ENCODE peak calls at places on chromosomes 4 and X, in five cellular contexts. Q, I, R, O and L are unnamed samples. For H3K4me1, the result is how much of the 10 kb centered on the place peaks cover.

GRCh38 chrX:37553476-37553875 is 18.0 kb upstream of the LANCL3 start:
- DNase-seq in O (no peak), Q (no peak), R (no peak), I (no peak), L (no peak)

GRCh38 chr4:94802091-94802490 is 44.3 kb downstream of the BMPR1B start:
- DNase-seq in I (no peak), Q (no peak), O (no peak), R (no peak), L (no peak)

GRCh38 chrX:129654652-129655546 is at the start of gene APLN:
- DNase-seq in O (no peak), Q (no peak), I (peak), R (peak), L (peak)

GRCh38 chr4:41363384-41363981 is 106.8 kb downstream of the UCHL1 start:
- DNase-seq in O (no peak), R (peak), Q (no peak), I (no peak), L (peak)

GRCh38 chr4:100736651-100737450 is 219.0 kb upstream of the EMCN start:
- DNase-seq in O (no peak), R (peak), I (peak), Q (no peak), L (peak)

GRCh38 chr4:8939887-8940742 is 68.5 kb upstream of the HMX1 start:
- DNase-seq in O (no peak), I (peak), R (no peak), Q (no peak), L (no peak)

GRCh38 chr4:92060333-92060732 is 243.4 kb upstream of the GRID2 start:
- DNase-seq in Q (no peak), O (no peak), R (no peak), I (no peak), L (no peak)

GRCh38 chrX:49193542-49193964 is 6.4 kb downstream of the SYP start:
- DNase-seq in Q (no peak), O (no peak), I (no peak), R (no peak), L (no peak)

GRCh38 chrX:18931972-18932371 is 51.9 kb downstream of the PHKA2 start:
- DNase-seq in Q (no peak), R (peak), I (peak), O (no peak), L (peak)

GRCh38 chr4:145420595-145421214 is 60.9 kb upstream of the SMAD1 start:
- DNase-seq in I (peak), Q (no peak), R (no peak), O (no peak), L (no peak)

GRCh38 chr4:87030606-87031441 is 96.0 kb downstream of the AFF1 start:
- DNase-seq in Q (no peak), O (no peak), R (peak), I (no peak), L (peak)

GRCh38 chr4:185742766-185743165 is 69.2 kb downstream of the SORBS2 start:
- DNase-seq in Q (no peak), R (no peak), I (no peak), O (no peak), L (no peak)

GRCh38 chrX:72340572-72340971 is 34.9 kb upstream of the CITED1 start:
- DNase-seq in O (no peak), Q (no peak), R (no peak), I (no peak), L (no peak)

GRCh38 chrX:133185938-133186337 is 32.2 kb downstream of the TFDP3 start:
- DNase-seq in O (no peak), Q (no peak), I (peak), R (no peak), L (no peak)

GRCh38 chr4:146415829-146416228 is 105.9 kb downstream of the SLC10A7 start:
- DNase-seq in O (no peak), I (no peak), R (no peak), Q (no peak), L (no peak)

GRCh38 chr4:69383281-69383680 is 103.0 kb downstream of the UGT2B28 start:
- DNase-seq in Q (no peak), R (no peak), O (no peak), I (no peak), L (no peak)

GRCh38 chr4:162498168-162498567 is 334.4 kb upstream of the FSTL5 start:
- DNase-seq in O (no peak), Q (no peak), R (no peak), I (no peak), L (no peak)

GRCh38 chr4:109302366-109303140 is at the start of gene COL25A1:
- DNase-seq in O (no peak), R (peak), Q (peak), I (peak), L (peak)

GRCh38 chr4:175421506-175421905 is 390.6 kb downstream of the GPM6A start:
- DNase-seq in O (no peak), I (peak), Q (no peak), R (no peak), L (peak)

GRCh38 chr4:81405900-81406401 is 65.8 kb downstream of the RASGEF1B start:
- DNase-seq in I (peak), R (peak), O (no peak), Q (peak), L (peak)

GRCh38 chr4:47469951-47470350 is 6.4 kb upstream of the COMMD8 start:
- DNase-seq in Q (no peak), O (no peak), I (no peak), R (no peak), L (peak)

GRCh38 chr4:169410839-169411770 is 140.3 kb upstream of the SH3RF1 start:
- DNase-seq in I (peak), O (no peak), R (peak), Q (peak), L (peak)

GRCh38 chrX:27981349-27981748 is at the start of gene DCAF8L1:
- DNase-seq in O (no peak), Q (no peak), I (no peak), R (no peak), L (no peak)

GRCh38 chr4:183161630-183162029 is 62.6 kb downstream of the WWC2 start:
- DNase-seq in Q (no peak), R (no peak), O (no peak), I (no peak), L (no peak)

GRCh38 chr4:186740822-186741221 is 17.2 kb upstream of the FAT1 start:
- DNase-seq in Q (no peak), I (no peak), R (no peak), O (no peak), L (no peak)

GRCh38 chr4:3945511-3946290 is 179.5 kb downstream of the ADRA2C start:
- DNase-seq in O (no peak), R (no peak), I (no peak), Q (no peak), L (no peak)

GRCh38 chr4:24666316-24666715 is 82.0 kb upstream of the DHX15 start:
- DNase-seq in I (no peak), Q (no peak), O (no peak), R (no peak), L (no peak)

GRCh38 chr4:20237894-20238537 is 13.7 kb upstream of the SLIT2 start:
- DNase-seq in O (no peak), Q (no peak), R (no peak), I (no peak), L (no peak)

GRCh38 chrX:65035451-65035779 is 59.2 kb upstream of the ZC4H2 start:
- DNase-seq in O (no peak), I (peak), R (no peak), Q (no peak), L (peak)

GRCh38 chr4:174650711-174651355 is 128.5 kb upstream of the HPGD start:
- DNase-seq in I (no peak), Q (no peak), O (no peak), R (no peak), L (no peak)

GRCh38 chr4:145183023-145183422 is 2.6 kb upstream of the OTUD4 start:
- DNase-seq in R (no peak), Q (no peak), I (no peak), O (no peak), L (peak)

GRCh38 chr4:143393195-143393594 is 56.5 kb downstream of the GAB1 start:
- DNase-seq in R (no peak), Q (no peak), I (no peak), O (no peak), L (no peak)
- H3K4me1 ChIP-seq in R (under half), Q (under half), I (under half), O (under half), L (under half)

GRCh38 chrX:44938111-44938510 is 65.1 kb downstream of the KDM6A start:
- DNase-seq in R (no peak), O (no peak), Q (no peak), I (no peak), L (no peak)

GRCh38 chrX:44935640-44936039 is 62.7 kb downstream of the KDM6A start:
- DNase-seq in I (no peak), R (no peak), Q (no peak), O (no peak), L (no peak)

GRCh38 chrX:44937606-44938005 is 64.6 kb downstream of the KDM6A start:
- DNase-seq in I (no peak), O (no peak), R (no peak), Q (no peak), L (no peak)

GRCh38 chrX:44931441-44931973 is 58.5 kb downstream of the KDM6A start:
- DNase-seq in I (no peak), O (no peak), Q (no peak), R (no peak), L (no peak)

DNA sequence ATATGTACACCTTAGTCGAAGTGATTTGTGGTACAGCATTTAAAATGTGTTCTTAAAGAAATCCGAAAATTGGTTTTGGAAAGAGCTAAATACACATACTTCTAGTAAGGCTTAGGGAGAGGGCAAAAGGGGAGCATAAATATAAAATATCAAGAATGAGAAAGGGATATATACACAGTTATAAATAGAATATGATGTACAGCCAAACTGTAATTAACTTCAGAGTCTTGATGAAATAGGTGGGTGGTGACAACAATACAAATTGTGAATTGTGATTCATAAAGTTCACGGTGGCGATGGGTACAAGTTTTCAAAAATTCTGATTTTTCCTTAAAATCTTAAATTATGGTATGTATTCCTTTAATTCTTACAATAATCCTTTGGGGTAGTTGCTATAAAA is 62.2 kb downstream of the KDM6A start:
- DNase-seq in O (no peak), R (no peak), Q (no peak), I (no peak), L (no peak)
- H3K4me1 ChIP-seq in O (under half), R (under half), Q (half or more), I (under half), L (under half)

GRCh38 chr4:158170691-158171455 is 2.0 kb downstream of the GASK1B start:
- DNase-seq in I (peak), Q (no peak), O (peak), R (peak), L (no peak)
- H3K4me1 ChIP-seq in I (under half), Q (under half), O (under half), R (under half), L (under half)

DNA sequence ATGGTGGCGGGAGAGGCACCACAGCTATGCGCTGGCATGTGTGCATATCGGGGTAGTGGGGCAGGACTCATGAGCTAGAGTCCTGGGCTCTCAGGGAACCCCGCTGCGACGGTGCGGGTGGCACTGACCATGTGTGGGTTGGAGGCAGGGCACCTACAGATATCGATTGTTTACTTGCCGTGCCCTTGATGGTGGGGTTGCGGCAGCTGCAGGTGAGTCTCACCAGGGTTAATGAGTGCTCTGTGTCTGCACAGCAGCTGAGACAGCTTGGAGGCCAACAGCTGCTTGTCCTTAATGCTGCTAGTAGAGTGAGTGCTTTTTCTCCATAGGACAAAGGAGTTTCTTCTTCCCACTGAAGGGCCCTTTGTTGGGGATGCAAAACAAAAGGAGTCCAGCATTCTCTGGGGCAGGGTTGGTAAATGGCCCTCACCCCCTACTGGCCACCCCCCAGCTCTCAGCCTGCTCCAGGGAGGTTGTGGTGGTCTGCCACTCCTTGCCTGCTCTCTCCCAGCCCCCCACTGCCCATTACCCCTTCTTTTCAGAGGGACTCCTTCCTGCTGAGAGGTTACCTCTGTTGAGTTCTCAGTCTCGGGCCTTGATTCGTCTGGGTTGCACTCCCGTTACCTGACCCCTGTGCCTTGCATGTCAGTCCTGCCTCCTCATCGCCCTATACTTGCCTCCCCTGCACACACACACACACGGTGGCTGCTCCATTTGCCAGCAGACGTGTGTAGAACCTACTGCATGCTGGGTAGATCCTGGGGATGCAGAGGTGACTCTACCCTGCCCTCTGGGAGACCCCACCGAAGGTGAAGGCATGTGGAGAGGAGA is 52.8 kb downstream of the TBC1D14 start:
- DNase-seq in O (peak), R (no peak), I (no peak), Q (no peak), L (no peak)
- H3K4me1 ChIP-seq in O (under half), R (under half), I (under half), Q (under half), L (under half)

DNA sequence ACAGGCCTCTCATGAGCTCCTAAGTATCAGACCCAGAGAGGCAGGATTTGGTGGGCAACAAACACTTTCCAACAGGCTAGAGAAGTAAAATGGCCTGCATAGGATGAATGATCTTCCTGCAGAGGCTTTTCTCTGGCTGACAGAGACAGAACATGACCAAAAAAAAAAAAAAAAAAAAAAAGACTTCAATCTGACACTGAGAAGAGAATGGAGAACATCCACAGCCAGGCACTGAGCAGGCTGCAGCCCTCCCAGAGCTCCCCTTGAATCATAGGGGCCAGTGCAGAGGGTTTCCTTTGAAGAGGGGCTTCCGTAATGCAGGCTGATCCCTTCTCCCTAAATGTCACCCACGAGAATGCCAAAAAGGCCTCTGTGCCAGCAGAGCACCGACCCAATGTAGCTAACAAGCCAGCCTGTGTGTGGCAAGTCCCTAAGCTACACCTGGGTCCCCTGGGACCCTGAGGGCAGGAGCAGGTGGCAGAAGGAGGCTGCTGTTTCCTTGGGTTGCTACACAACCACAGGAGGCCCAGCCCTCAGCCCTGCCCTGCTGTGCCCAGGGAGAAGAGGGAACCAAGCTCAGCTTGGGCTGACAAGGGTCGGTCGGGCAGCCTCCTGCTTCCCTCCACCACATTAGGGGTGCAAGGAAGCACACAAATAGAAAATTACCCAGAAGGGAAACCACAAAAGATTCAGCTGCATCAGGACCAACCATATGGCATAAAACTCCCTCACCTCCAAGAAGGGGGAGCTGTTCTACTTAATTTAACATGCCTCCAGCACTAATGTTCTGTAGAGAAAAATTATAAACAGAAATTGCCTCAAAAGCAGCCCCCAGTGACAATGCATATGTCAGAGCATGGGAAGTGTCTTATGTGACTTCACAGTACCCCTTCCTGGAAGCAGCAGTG is 55.5 kb downstream of the MAP7D2 start:
- DNase-seq in I (no peak), O (no peak), Q (no peak), R (no peak), L (no peak)
- H3K4me1 ChIP-seq in I (under half), O (under half), Q (under half), R (under half), L (under half)

GRCh38 chrX:153819398-153820083 is 10.8 kb downstream of the PDZD4 start:
- DNase-seq in O (no peak), Q (no peak), I (no peak), R (no peak), L (no peak)

GRCh38 chrX:153820601-153821000 is 9.7 kb downstream of the PDZD4 start:
- DNase-seq in Q (no peak), R (no peak), O (no peak), I (no peak), L (no peak)

GRCh38 chrX:153824348-153824747 is 6.0 kb downstream of the PDZD4 start:
- DNase-seq in Q (no peak), R (no peak), O (no peak), I (no peak), L (no peak)

GRCh38 chrX:153818571-153819397 is 11.6 kb downstream of the PDZD4 start:
- DNase-seq in R (peak), O (no peak), Q (peak), I (peak), L (peak)

DNA sequence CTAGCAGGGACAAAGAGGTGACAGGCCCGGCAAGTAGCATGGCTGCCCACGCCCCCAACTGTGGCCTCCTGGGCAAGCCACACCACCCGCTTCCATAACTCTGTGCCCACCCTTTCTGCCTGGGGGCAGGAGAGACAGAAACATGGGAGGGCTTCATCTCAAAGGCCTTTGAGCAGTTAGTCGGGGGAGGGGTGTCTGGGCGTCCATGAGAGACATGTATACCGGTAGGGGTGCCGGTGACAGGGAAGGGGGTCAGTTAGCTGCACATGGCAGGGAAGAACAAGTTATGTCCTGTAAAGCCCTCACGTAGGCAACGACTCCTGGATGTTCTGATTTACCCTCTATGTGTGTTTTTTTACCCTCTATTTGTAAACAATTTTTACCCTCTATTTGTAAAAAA is 9.3 kb downstream of the PDZD4 start:
- DNase-seq in Q (no peak), R (no peak), O (no peak), I (no peak), L (no peak)
- H3K4me1 ChIP-seq in Q (half or more), R (under half), O (under half), I (under half), L (under half)

DNA sequence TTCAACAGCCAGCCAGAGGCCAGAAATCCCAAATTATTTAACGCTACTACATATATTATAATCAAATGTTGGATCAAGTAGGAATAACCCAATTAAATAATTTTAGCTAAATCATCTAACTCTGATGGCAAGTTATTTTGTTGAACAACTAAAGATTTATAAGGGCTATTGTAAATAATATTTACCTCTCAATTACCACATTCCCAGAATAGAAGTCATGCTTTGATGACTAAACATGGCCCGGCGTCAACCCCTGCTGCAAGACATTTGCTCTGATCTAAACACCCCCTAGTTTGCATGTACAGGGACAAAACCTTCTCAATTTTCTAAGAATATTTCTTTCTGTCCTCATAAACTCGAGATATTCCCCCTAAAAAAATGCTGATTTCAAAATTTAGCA is 14.2 kb downstream of the VEGFC start:
- DNase-seq in R (peak), O (no peak), Q (no peak), I (no peak), L (peak)
- H3K4me1 ChIP-seq in R (half or more), O (under half), Q (under half), I (under half), L (half or more)

DNA sequence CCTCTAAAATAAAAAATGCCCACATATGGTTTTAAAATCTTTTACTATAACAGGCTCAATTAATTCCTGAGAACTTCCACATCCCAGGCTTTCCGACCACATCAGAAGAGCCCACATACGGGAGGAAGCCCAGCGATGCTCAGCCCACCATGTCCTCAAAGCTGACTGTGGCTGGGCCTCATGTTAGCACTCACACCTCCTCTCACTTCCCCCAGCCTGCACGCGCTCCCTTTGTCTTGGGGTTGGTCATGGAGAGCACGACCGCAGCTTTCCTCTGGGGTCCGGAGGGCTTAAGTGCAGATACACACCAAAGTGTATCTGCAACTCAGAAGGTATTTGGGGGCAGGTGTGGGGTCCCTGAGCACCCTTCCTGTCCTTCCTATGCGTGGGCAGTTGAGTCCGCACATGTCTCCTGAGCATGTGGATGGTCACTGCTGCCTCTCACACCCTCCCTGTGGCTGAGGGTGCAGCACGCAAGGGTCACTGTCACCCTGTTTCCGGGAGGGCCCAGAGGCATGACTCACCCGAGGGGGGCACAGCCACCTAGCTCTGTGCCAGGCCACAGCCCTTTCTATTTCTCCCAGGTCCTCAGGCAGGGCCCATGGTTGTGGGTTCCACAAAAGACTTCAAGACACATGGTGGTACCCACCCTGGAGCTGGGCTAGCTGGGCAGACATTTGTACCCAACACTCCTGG is 21.2 kb downstream of the WDR1 start:
- DNase-seq in O (no peak), Q (no peak), I (no peak), R (no peak), L (no peak)
- H3K4me1 ChIP-seq in O (under half), Q (half or more), I (under half), R (half or more), L (under half)